ENCODE peak calls at places on chromosomes 13 and 19, in seven cellular contexts. I is K562, B is GM23338, M is HCT116, L is HepG2, T is endothelial cell of umbilical vein, D is H1. G is an unnamed sample.

GRCh38 chr13:29524176-29524575 is 71.3 kb downstream of the SLC7A1 start:
- DNase-seq in M (no peak), D (no peak), L (no peak), T (no peak), B (no peak), I (no peak), G (no peak)

GRCh38 chr13:26663801-26664200 is 96.8 kb downstream of the GPR12 start:
- DNase-seq in L (no peak), I (no peak), D (no peak), M (no peak), T (peak; percentile 60), B (no peak), G (no peak)

GRCh38 chr19:41587838-41588210 is 11.9 kb downstream of the CEACAM21 start:
- DNase-seq in B (no peak), L (no peak), I (no peak), T (no peak), M (no peak), D (no peak), G (no peak)

GRCh38 chr19:55545913-55546495 is 661 bp upstream of the SBK3 start:
- DNase-seq in T (no peak), L (peak; percentile 28), I (no peak), M (no peak), B (no peak), D (no peak), G (no peak)

GRCh38 chr13:33610471-33611015 is 207.4 kb upstream of the RFC3 start:
- DNase-seq in I (no peak), D (peak; percentile 56), L (peak; percentile 95), M (no peak), B (peak; percentile 60), T (no peak), G (no peak)

GRCh38 chr13:113952983-113953520 is 20.8 kb downstream of the C13orf46 start:
- DNase-seq in M (no peak), L (no peak), T (no peak), D (no peak), I (no peak), B (no peak), G (no peak)

GRCh38 chr19:35468637-35469036 is 20.6 kb downstream of the FFAR2 start:
- DNase-seq in T (no peak), D (no peak), B (peak; percentile 77), M (peak; percentile 22), L (peak; percentile 54), I (no peak), G (no peak)

GRCh38 chr19:45138303-45138751 is 22.5 kb downstream of the NKPD1 start:
- DNase-seq in T (no peak), M (no peak), I (peak; percentile 56), B (no peak), D (no peak), L (no peak), G (no peak)

GRCh38 chr19:47021536-47022139 is 2.0 kb downstream of the NPAS1 start:
- DNase-seq in B (peak; percentile 77), T (no peak), L (no peak), M (no peak), D (peak; percentile 79), I (peak; percentile 42), G (no peak)

GRCh38 chr13:51714663-51715168 is 89.2 kb downstream of the DHRS12 start:
- DNase-seq in I (no peak), M (no peak), L (no peak), D (no peak), T (no peak), B (no peak), G (no peak)

GRCh38 chr13:112208656-112209055 is 141.7 kb downstream of the SOX1 start:
- DNase-seq in T (no peak), D (no peak), I (no peak), B (no peak), M (no peak), L (no peak), G (no peak)

GRCh38 chr13:39167018-39167417 is 128.8 kb downstream of the NHLRC3 start:
- DNase-seq in B (no peak), I (no peak), M (no peak), L (no peak), D (no peak), T (no peak), G (no peak)

GRCh38 chr19:45231891-45232290 is 13.3 kb downstream of the EXOC3L2 start:
- DNase-seq in T (no peak), I (no peak), M (no peak), B (no peak), D (no peak), L (no peak), G (no peak)

GRCh38 chr13:22960827-22961226 is 220.0 kb upstream of the SGCG start:
- DNase-seq in L (no peak), T (no peak), I (no peak), D (peak; percentile 31), B (no peak), M (no peak), G (no peak)

GRCh38 chr19:19213822-19214558 is 2.2 kb downstream of the NCAN start:
- DNase-seq in T (no peak), B (peak; percentile 68), M (no peak), L (no peak), D (no peak), I (no peak), G (no peak)

GRCh38 chr19:19214892-19215291 is 3.1 kb downstream of the NCAN start:
- DNase-seq in L (peak; percentile 30), D (peak; percentile 100), M (no peak), T (peak; percentile 50), I (peak; percentile 80), B (peak; percentile 85), G (no peak)

GRCh38 chr19:19209372-19209771 is 2.4 kb upstream of the NCAN start:
- DNase-seq in T (no peak), L (no peak), M (no peak), D (no peak), I (no peak), B (no peak), G (no peak)

GRCh38 chr19:19212866-19213265 is 1.1 kb downstream of the NCAN start:
- DNase-seq in D (no peak), L (no peak), M (no peak), T (no peak), I (no peak), B (no peak), G (no peak)

GRCh38 chr19:19211499-19212432 is at the start of gene NCAN:
- DNase-seq in D (peak; percentile 81), L (no peak), B (peak; percentile 84), T (no peak), I (peak; percentile 58), M (no peak), G (no peak)
- TF ChIP-seq EZH2 in D (peak; percentile 34), L (no peak), B (no peak), T (no peak), I (no peak), M (no peak), G (no peak)

GRCh38 chr19:3969435-3970312 is 1.2 kb downstream of the DAPK3 start:
- DNase-seq in B (peak; percentile 62), T (peak; percentile 88), L (peak; percentile 54), I (no peak), D (peak; percentile 64), M (no peak), G (no peak)

GRCh38 chr19:3968556-3969434 is 2.1 kb downstream of the DAPK3 start:
- DNase-seq in L (peak; percentile 98), M (peak; percentile 85), B (peak; percentile 97), I (peak; percentile 43), D (peak; percentile 84), T (peak; percentile 100), G (peak; percentile 88)

GRCh38 chr19:3963458-3964255 is 7.2 kb downstream of the DAPK3 start:
- DNase-seq in B (no peak), I (no peak), D (no peak), T (no peak), M (no peak), L (no peak), G (no peak)

GRCh38 chr19:3964256-3965194 is 6.4 kb downstream of the DAPK3 start:
- DNase-seq in I (peak; percentile 28), L (no peak), D (no peak), M (no peak), B (no peak), T (no peak), G (no peak)

DNA sequence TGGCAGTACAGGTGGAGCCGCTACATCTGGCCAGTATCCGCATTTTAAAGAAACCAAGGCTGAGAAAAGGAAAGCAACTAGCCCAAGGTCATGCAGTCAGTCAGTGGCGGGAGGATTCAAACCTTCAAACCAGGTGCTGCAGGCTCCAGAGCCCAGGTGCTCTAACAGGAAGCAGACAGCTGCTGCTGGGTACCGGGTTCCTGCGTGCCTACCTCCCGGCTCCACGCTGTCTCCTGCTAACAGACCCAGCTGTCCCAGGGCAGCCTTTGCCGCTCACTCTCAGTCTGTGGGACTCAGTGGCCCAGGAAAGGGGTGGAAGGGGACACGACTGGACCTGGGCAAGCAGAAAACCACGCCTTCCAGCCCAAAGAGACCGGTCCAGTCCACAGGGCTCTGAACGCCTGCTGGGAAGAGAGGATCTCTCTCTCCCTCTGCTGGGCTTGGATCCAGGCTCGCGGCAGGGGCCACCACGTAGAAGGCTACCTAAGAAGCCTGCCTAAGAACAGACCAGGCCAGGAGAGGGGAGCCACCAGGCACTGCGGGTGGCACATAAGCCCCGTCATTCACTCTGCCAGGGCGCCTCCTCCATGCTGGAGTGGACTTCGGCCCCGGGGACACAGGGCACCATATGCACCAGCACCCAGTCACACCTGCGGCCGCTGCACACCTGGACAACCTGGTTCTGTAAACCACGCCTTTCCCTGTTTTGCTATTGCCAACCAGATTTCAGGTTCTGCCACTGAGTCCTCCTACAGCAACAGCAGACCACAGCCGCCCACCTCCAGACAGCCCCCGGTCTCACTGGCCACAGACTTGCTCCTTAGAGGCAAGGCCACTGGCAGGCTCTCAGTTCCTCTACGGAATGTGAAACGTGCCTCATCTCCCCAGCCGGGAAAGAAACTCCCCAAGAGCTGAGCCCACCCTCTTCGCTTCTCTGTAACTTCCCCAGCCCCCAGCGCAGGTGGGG is 4.6 kb downstream of the DAPK3 start:
- DNase-seq in B (no peak), I (no peak), L (no peak), T (no peak), M (no peak), D (no peak), G (no peak)
- TF ChIP-seq POLR2AphosphoS5 in B (no peak), I (no peak), L (no peak), T (no peak), M (no peak), D (peak; percentile 17), G (no peak)

GRCh38 chr19:1237027-1237659 is 662 bp downstream of the CBARP start:
- DNase-seq in B (no peak), T (peak; percentile 35), L (no peak), I (peak; percentile 52), D (peak; percentile 66), M (no peak), G (no peak)
- TF ChIP-seq EZH2 in B (no peak), T (no peak), L (no peak), I (no peak), D (no peak), M (no peak), G (no peak)

DNA sequence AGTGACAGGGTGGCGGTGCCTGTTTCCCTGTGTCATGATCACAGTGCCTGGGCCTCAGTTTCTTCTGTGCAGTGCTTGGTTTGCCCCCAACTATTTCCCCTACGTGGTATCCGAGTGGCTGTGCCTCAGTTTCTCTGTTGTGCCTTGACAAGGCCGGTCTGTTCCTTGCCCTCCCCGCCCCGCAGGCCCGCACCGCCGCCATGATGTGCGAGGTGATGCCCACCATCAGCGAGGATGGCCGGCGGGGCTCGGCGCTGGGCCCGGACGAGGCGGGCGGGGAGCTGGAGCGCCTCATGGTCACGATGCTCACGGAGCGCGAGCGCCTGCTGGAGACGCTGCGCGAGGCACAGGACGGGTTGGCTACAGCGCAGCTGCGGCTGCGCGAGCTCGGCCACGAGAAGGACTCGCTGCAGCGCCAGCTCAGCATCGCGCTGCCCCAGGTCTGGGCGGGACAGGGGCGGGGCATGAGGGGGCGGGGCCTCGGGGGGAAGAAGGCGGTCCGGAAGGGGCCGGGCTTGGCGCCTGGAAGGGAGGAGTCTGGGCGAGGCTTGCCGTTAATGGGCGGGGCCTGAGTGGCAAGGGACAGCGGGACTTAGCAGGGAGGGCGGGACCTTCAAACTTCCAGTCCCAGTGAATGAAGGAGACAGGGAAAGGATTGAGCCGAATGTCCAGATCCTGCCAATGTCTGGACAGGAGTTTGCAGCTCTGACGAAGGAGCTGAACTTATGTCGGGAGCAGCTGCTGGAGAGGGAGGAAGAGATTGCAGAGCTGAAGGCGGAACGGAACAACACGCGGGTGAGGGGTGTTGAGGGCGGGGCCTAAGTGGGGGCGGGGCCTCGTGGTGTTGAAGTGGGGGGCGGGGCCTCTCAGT is 8.6 kb downstream of the PPFIA3 start:
- DNase-seq in B (peak; percentile 99), D (peak; percentile 97), I (peak; percentile 95), M (peak; percentile 95), T (peak; percentile 98), L (peak; percentile 93), G (peak; percentile 95)
- TF ChIP-seq POLR2AphosphoS5 in B (peak; percentile 97), D (peak; percentile 71), I (no peak), M (peak; percentile 62), T (peak; percentile 48), L (peak; percentile 48), G (peak; percentile 54)